ENCODE peak calls at places on chromosomes 12 and 14, in five cellular contexts. One of them, this sample, is unnamed.

GRCh38 chr12:75786071-75786470 is 245.5 kb downstream of the PHLDA1 start:
- DNase-seq in NCI-H1694: no peak
- DNase-seq in fibroblast of the aortic adventitia: no peak
- DNase-seq in skeletal muscle cell: no peak
- DNase-seq in NCI-H1092 treated with DMSO at 0.1 percent for 48 hours: no peak
- DNase-seq in this sample: no peak

GRCh38 chr14:42742084-42742483 is 1135.4 kb downstream of the LRFN5 start:
- DNase-seq in NCI-H1092 treated with DMSO at 0.1 percent for 48 hours: no peak
- DNase-seq in skeletal muscle cell: no peak
- DNase-seq in fibroblast of the aortic adventitia: no peak
- DNase-seq in NCI-H1694: no peak
- DNase-seq in this sample: no peak

GRCh38 chr14:75123991-75124390 is 2.9 kb downstream of the NEK9 start:
- DNase-seq in NCI-H1694: no peak
- DNase-seq in NCI-H1092 treated with DMSO at 0.1 percent for 48 hours: no peak
- DNase-seq in skeletal muscle cell: peak
- DNase-seq in fibroblast of the aortic adventitia: peak
- DNase-seq in this sample: no peak

GRCh38 chr12:99387661-99388060 is 259.9 kb upstream of the GARIN6 start:
- DNase-seq in skeletal muscle cell: no peak
- DNase-seq in NCI-H1694: no peak
- DNase-seq in NCI-H1092 treated with DMSO at 0.1 percent for 48 hours: no peak
- DNase-seq in fibroblast of the aortic adventitia: no peak
- DNase-seq in this sample: no peak

GRCh38 chr14:104119700-104120251 is 18.6 kb upstream of the KIF26A start:
- DNase-seq in skeletal muscle cell: no peak
- DNase-seq in NCI-H1694: no peak
- DNase-seq in NCI-H1092 treated with DMSO at 0.1 percent for 48 hours: no peak
- DNase-seq in fibroblast of the aortic adventitia: no peak
- DNase-seq in this sample: no peak

GRCh38 chr12:54005853-54006699 is 2.7 kb upstream of the HOXC8 start:
- DNase-seq in skeletal muscle cell: no peak
- DNase-seq in NCI-H1092 treated with DMSO at 0.1 percent for 48 hours: peak
- DNase-seq in NCI-H1694: peak
- DNase-seq in fibroblast of the aortic adventitia: peak
- DNase-seq in this sample: peak

GRCh38 chr14:74525361-74525851 is 31.8 kb downstream of the ISCA2 start:
- DNase-seq in NCI-H1694: no peak
- DNase-seq in NCI-H1092 treated with DMSO at 0.1 percent for 48 hours: no peak
- DNase-seq in fibroblast of the aortic adventitia: no peak
- DNase-seq in skeletal muscle cell: no peak
- DNase-seq in this sample: no peak

GRCh38 chr12:71627438-71628002 is 36.1 kb downstream of the ZFC3H1 start:
- DNase-seq in fibroblast of the aortic adventitia: no peak
- DNase-seq in NCI-H1092 treated with DMSO at 0.1 percent for 48 hours: no peak
- DNase-seq in skeletal muscle cell: no peak
- DNase-seq in NCI-H1694: no peak
- DNase-seq in this sample: no peak

GRCh38 chr14:97407701-97408407 is 610.7 kb downstream of the VRK1 start:
- DNase-seq in skeletal muscle cell: no peak
- DNase-seq in NCI-H1694: no peak
- DNase-seq in NCI-H1092 treated with DMSO at 0.1 percent for 48 hours: no peak
- DNase-seq in fibroblast of the aortic adventitia: no peak
- DNase-seq in this sample: no peak

GRCh38 chr12:82412246-82412645 is 53.9 kb downstream of the METTL25 start:
- DNase-seq in fibroblast of the aortic adventitia: no peak
- DNase-seq in skeletal muscle cell: no peak
- DNase-seq in NCI-H1092 treated with DMSO at 0.1 percent for 48 hours: no peak
- DNase-seq in NCI-H1694: no peak
- DNase-seq in this sample: no peak